ENCODE peak calls at places on chromosomes 7 and 10, in nine cellular contexts. One of them, this sample, is unnamed.

GRCh38 chr10:62960416-62960815 is 144.2 kb upstream of the EGR2 start:
- DNase-seq in fibroblast of mammary gland: peak
- DNase-seq in AG09309: no peak
- DNase-seq in suprapubic skin: no peak
- DNase-seq in mammary epithelial cell: no peak
- DNase-seq in choroid plexus epithelial cell: peak
- DNase-seq in OCI-LY7: no peak
- DNase-seq in heart left ventricle: no peak
- DNase-seq in transverse colon: no peak
- DNase-seq in this sample: peak

GRCh38 chr10:12177642-12178041 is 18.0 kb downstream of the NUDT5 start:
- DNase-seq in fibroblast of mammary gland: peak
- DNase-seq in AG09309: no peak
- DNase-seq in suprapubic skin: no peak
- DNase-seq in mammary epithelial cell: peak
- DNase-seq in choroid plexus epithelial cell: peak
- DNase-seq in OCI-LY7: no peak
- DNase-seq in heart left ventricle: no peak
- DNase-seq in transverse colon: no peak
- DNase-seq in this sample: peak

GRCh38 chr7:51316666-51317581 is at the start of gene COBL:
- DNase-seq in fibroblast of mammary gland: no peak
- DNase-seq in AG09309: no peak
- DNase-seq in suprapubic skin: no peak
- DNase-seq in mammary epithelial cell: no peak
- DNase-seq in choroid plexus epithelial cell: no peak
- DNase-seq in OCI-LY7: no peak
- DNase-seq in heart left ventricle: peak
- DNase-seq in transverse colon: peak
- DNase-seq in this sample: no peak

GRCh38 chr7:149871576-149871975 is 2.2 kb upstream of the ATP6V0E2 start:
- DNase-seq in fibroblast of mammary gland: no peak
- DNase-seq in AG09309: no peak
- DNase-seq in suprapubic skin: no peak
- DNase-seq in mammary epithelial cell: no peak
- DNase-seq in choroid plexus epithelial cell: no peak
- DNase-seq in OCI-LY7: no peak
- DNase-seq in heart left ventricle: peak
- DNase-seq in transverse colon: no peak
- DNase-seq in this sample: no peak

GRCh38 chr10:97381626-97382025 is 19.5 kb downstream of the RRP12 start:
- DNase-seq in fibroblast of mammary gland: no peak
- DNase-seq in AG09309: no peak
- DNase-seq in suprapubic skin: no peak
- DNase-seq in mammary epithelial cell: no peak
- DNase-seq in choroid plexus epithelial cell: no peak
- DNase-seq in OCI-LY7: no peak
- DNase-seq in heart left ventricle: no peak
- DNase-seq in transverse colon: no peak
- DNase-seq in this sample: no peak

GRCh38 chr10:70458329-70459060 is 17.0 kb upstream of the NODAL start:
- DNase-seq in fibroblast of mammary gland: peak
- DNase-seq in AG09309: peak
- DNase-seq in suprapubic skin: no peak
- DNase-seq in mammary epithelial cell: peak
- DNase-seq in choroid plexus epithelial cell: peak
- DNase-seq in OCI-LY7: no peak
- DNase-seq in heart left ventricle: peak
- DNase-seq in transverse colon: peak
- DNase-seq in this sample: peak

GRCh38 chr7:84232653-84233052 is 38.1 kb upstream of the SEMA3A start:
- DNase-seq in fibroblast of mammary gland: peak
- DNase-seq in AG09309: peak
- DNase-seq in suprapubic skin: no peak
- DNase-seq in mammary epithelial cell: peak
- DNase-seq in choroid plexus epithelial cell: peak
- DNase-seq in OCI-LY7: no peak
- DNase-seq in heart left ventricle: no peak
- DNase-seq in transverse colon: no peak
- DNase-seq in this sample: peak

GRCh38 chr7:41134242-41134872 is 568.5 kb downstream of the INHBA start:
- DNase-seq in fibroblast of mammary gland: peak
- DNase-seq in AG09309: no peak
- DNase-seq in suprapubic skin: no peak
- DNase-seq in mammary epithelial cell: peak
- DNase-seq in choroid plexus epithelial cell: peak
- DNase-seq in OCI-LY7: peak
- DNase-seq in heart left ventricle: no peak
- DNase-seq in transverse colon: no peak
- DNase-seq in this sample: peak

DNA sequence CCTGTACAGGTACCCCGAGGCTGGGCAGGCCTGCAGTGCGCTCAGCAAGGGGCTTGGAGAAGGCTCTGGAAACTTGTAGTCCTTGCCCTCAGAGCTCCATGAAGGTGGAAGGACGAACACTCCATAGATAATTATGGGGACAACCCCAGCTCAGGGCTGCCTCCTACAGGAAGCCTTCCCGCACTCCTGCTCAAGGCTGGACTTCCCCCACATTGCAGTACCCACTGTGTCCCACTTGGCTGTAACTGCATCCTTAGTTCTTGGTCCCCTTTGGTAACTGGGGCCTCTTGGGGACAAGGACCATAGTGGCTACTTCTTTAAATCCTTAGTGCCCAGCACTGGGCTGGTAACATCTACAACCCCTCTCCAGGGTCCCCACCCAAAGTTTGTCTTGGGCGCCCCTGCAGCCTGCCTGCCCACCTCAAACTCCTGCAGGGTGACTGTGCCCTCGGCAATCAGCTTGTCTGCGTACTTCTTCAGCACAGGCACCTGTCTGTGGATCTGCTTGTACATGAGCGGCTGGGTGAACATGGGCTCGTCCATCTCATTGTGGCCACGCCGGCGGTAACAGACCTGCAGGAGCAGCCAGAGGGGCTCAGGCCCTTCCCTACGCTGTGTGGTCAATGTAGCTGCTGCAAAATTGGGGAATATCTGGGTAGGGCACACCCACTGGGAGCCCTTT is 17.1 kb downstream of the OGDHL start:
- DNase-seq in fibroblast of mammary gland: no peak
- DNase-seq in AG09309: no peak
- DNase-seq in suprapubic skin: peak
- DNase-seq in mammary epithelial cell: no peak
- DNase-seq in choroid plexus epithelial cell: no peak
- DNase-seq in OCI-LY7: no peak
- DNase-seq in heart left ventricle: no peak
- DNase-seq in transverse colon: no peak
- DNase-seq in this sample: no peak
- TF ChIP-seq CTCF in fibroblast of mammary gland: no peak
- TF ChIP-seq CTCF in AG09309: no peak
- TF ChIP-seq CTCF in suprapubic skin: no peak
- TF ChIP-seq CTCF in mammary epithelial cell: no peak
- TF ChIP-seq CTCF in choroid plexus epithelial cell: no peak
- TF ChIP-seq CTCF in OCI-LY7: no peak
- TF ChIP-seq CTCF in heart left ventricle: no peak
- TF ChIP-seq CTCF in transverse colon: no peak
- TF ChIP-seq CTCF in this sample: no peak

DNA sequence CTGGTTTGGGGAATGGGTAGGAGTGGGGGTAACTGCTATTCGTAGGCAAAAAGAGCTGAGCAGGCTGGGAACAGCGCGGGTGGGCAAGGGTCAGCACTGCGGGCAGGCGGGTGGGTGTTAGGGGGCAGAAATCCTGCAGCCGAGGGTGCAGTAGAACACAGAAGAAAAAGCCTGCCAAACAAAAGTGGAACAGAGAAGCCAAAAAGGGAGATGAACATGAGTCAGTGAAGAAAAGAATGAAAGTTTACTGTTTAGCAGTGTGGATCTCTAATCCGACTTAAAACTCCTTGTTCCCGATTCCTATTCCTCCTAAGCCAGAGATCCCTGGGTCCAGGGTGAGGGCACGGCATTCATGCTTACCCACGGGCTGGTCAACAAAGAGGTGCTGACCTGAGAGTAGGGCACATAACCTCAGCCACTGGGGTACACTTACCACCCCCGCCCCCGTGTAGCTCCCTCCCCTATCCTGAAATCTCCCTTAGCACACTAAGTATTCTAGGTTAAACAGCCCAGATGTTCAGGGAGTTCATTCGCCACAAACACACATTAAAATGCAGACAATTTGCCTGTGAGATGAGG is 27.1 kb downstream of the PRSS2 start:
- DNase-seq in fibroblast of mammary gland: no peak
- DNase-seq in AG09309: no peak
- DNase-seq in suprapubic skin: no peak
- DNase-seq in mammary epithelial cell: no peak
- DNase-seq in choroid plexus epithelial cell: no peak
- DNase-seq in OCI-LY7: peak
- DNase-seq in heart left ventricle: no peak
- DNase-seq in transverse colon: no peak
- DNase-seq in this sample: no peak
- H3K4me3 ChIP-seq in fibroblast of mammary gland: peak
- H3K4me3 ChIP-seq in AG09309: no peak
- H3K4me3 ChIP-seq in suprapubic skin: peak
- H3K4me3 ChIP-seq in mammary epithelial cell: no peak
- H3K4me3 ChIP-seq in choroid plexus epithelial cell: peak
- H3K4me3 ChIP-seq in OCI-LY7: peak
- H3K4me3 ChIP-seq in heart left ventricle: peak
- H3K4me3 ChIP-seq in transverse colon: peak
- H3K4me3 ChIP-seq in this sample: peak

GRCh38 chr10:119161680-119162079 is 3.8 kb downstream of the SFXN4 start:
- DNase-seq in fibroblast of mammary gland: peak
- DNase-seq in AG09309: no peak
- DNase-seq in suprapubic skin: no peak
- DNase-seq in mammary epithelial cell: no peak
- DNase-seq in choroid plexus epithelial cell: no peak
- DNase-seq in OCI-LY7: no peak
- DNase-seq in heart left ventricle: no peak
- DNase-seq in transverse colon: no peak
- DNase-seq in this sample: peak
- TF ChIP-seq CTCF in fibroblast of mammary gland: peak
- TF ChIP-seq CTCF in AG09309: no peak
- TF ChIP-seq CTCF in suprapubic skin: no peak
- TF ChIP-seq CTCF in mammary epithelial cell: no peak
- TF ChIP-seq CTCF in choroid plexus epithelial cell: peak
- TF ChIP-seq CTCF in OCI-LY7: no peak
- TF ChIP-seq CTCF in heart left ventricle: no peak
- TF ChIP-seq CTCF in transverse colon: no peak
- TF ChIP-seq CTCF in this sample: no peak

DNA sequence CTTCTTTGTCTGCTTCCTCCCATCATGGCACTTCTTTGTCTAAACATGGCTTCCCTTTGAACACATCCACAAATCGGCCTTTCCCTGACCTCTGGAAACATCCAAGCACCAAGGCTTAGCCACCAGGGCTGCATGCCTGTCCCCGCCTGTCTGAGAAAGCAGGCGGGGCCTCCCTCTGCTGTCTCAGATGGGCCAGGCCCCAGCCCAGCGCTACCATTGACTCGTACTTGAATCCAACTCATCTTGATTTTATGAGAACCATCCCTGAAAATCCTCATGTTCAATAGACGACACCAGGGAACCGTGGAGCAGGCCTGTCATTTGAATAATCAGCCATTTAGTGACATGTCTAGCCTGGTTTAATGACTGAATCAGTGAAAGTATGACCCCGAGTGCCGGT is 194.5 kb downstream of the BUB3 start:
- DNase-seq in fibroblast of mammary gland: no peak
- DNase-seq in AG09309: no peak
- DNase-seq in suprapubic skin: no peak
- DNase-seq in mammary epithelial cell: peak
- DNase-seq in choroid plexus epithelial cell: no peak
- DNase-seq in OCI-LY7: no peak
- DNase-seq in heart left ventricle: no peak
- DNase-seq in transverse colon: no peak
- DNase-seq in this sample: no peak
- H3K4me3 ChIP-seq in fibroblast of mammary gland: no peak
- H3K4me3 ChIP-seq in AG09309: no peak
- H3K4me3 ChIP-seq in suprapubic skin: no peak
- H3K4me3 ChIP-seq in mammary epithelial cell: no peak
- H3K4me3 ChIP-seq in choroid plexus epithelial cell: no peak
- H3K4me3 ChIP-seq in OCI-LY7: no peak
- H3K4me3 ChIP-seq in heart left ventricle: no peak
- H3K4me3 ChIP-seq in transverse colon: no peak
- H3K4me3 ChIP-seq in this sample: no peak

This sample was measured in astrocyte of the spinal cord.